ENCODE peak calls at places on chromosomes 7 and 10, in ten cellular contexts. Z is HCT116; W is GM23338; L is CD8-positive, alpha-beta T cell; M is gastrocnemius medialis; P is heart right ventricle; K is foreskin fibroblast; G is body of pancreas; R is HFF-Myc; H is heart left ventricle. O is an unnamed sample.
A peak's percentile ranks its signal among the peaks of the same experiment; 100 is the strongest.

GRCh38 chr7:117808910-117809705 is 64.1 kb downstream of the CTTNBP2 start:
- DNase-seq in L (no peak), R (no peak), W (no peak), M (no peak), Z (no peak), G (no peak), K (no peak), H (no peak), P (no peak), O (no peak)

GRCh38 chr7:114630186-114630824 is 215.7 kb downstream of the FOXP2 start:
- DNase-seq in W (peak; percentile 27), G (no peak), R (no peak), H (no peak), K (no peak), M (no peak), Z (no peak), L (no peak), P (no peak), O (no peak)

GRCh38 chr10:35063837-35064454 is 26.2 kb downstream of the CUL2 start:
- DNase-seq in W (no peak), H (no peak), P (no peak), K (no peak), Z (no peak), M (no peak), G (no peak), R (no peak), L (no peak), O (no peak)

GRCh38 chr7:46162582-46162981 is 241.5 kb upstream of the IGFBP3 start:
- DNase-seq in P (no peak), M (no peak), K (no peak), H (no peak), G (no peak), W (no peak), R (no peak), Z (no peak), L (no peak), O (peak; percentile 51)

GRCh38 chr7:6147627-6148026 is 116.5 kb downstream of the ANKRD61 start:
- DNase-seq in R (no peak), P (no peak), L (no peak), Z (no peak), K (no peak), H (no peak), M (no peak), G (no peak), W (no peak), O (no peak)

GRCh38 chr7:77251519-77251819 is 51.9 kb upstream of the FGL2 start:
- DNase-seq in G (no peak), L (no peak), P (no peak), R (no peak), Z (no peak), K (no peak), W (no peak), M (no peak), H (no peak), O (no peak)

GRCh38 chr10:123561145-123561448 is 105.1 kb upstream of the GPR26 start:
- DNase-seq in R (no peak), G (no peak), L (no peak), W (no peak), Z (no peak), H (no peak), P (no peak), K (no peak), M (no peak), O (no peak)

GRCh38 chr7:38630720-38631673 is at the start of gene AMPH:
- DNase-seq in L (no peak), K (peak; percentile 7), R (no peak), G (peak; percentile 16), Z (no peak), H (peak; percentile 65), P (peak; percentile 48), W (peak; percentile 90), M (no peak), O (peak; percentile 42)

GRCh38 chr7:140541513-140542192 is 62.3 kb upstream of the MKRN1 start:
- DNase-seq in W (peak; percentile 96), M (peak; percentile 22), P (peak; percentile 38), H (peak; percentile 54), Z (peak; percentile 75), L (no peak), R (peak; percentile 97), G (no peak), K (peak; percentile 74), O (peak; percentile 92)

GRCh38 chr7:112103246-112103645 is 103.0 kb downstream of the DOCK4 start:
- DNase-seq in G (no peak), M (no peak), R (no peak), L (no peak), H (no peak), Z (no peak), K (peak; percentile 41), W (peak; percentile 56), P (no peak), O (peak; percentile 33)

GRCh38 chr7:70498232-70498631 is 633.7 kb upstream of the GALNT17 start:
- DNase-seq in M (no peak), K (no peak), W (no peak), P (no peak), Z (no peak), H (no peak), L (no peak), G (no peak), R (no peak), O (no peak)

GRCh38 chr10:129786216-129786615 is 177.9 kb downstream of the EBF3 start:
- DNase-seq in M (no peak), K (no peak), W (no peak), R (no peak), Z (no peak), P (no peak), L (no peak), G (no peak), H (no peak), O (no peak)

DNA sequence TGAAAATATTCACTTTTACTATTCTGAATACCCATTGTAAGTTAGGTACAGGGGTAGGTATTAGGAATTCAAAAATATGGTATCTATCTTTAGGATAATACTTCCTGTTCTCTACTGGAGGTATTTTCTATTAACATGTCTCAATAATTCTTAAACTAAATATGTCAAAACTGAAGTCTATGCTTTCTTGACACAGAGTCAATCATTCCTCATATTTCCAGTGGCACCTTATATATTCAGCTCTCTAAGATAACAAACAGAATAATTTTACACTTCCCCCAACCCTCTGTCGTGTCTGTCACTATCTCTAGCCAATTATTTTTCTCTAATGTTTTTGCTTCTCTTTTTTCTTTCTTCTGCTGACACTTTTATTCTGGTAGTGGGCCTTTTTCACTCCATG is 138.9 kb downstream of the TMEM26 start:
- DNase-seq in R (no peak), M (no peak), L (no peak), G (no peak), K (no peak), Z (no peak), H (no peak), W (no peak), P (no peak), O (no peak)
- H3K4me3 ChIP-seq in R (no peak overlapping the region), M (no peak overlapping the region), L (no peak overlapping the region), G (no peak overlapping the region), K (no peak overlapping the region), Z (no peak overlapping the region), H (no peak overlapping the region), W (no peak overlapping the region), P (no peak overlapping the region), O (no peak overlapping the region)

DNA sequence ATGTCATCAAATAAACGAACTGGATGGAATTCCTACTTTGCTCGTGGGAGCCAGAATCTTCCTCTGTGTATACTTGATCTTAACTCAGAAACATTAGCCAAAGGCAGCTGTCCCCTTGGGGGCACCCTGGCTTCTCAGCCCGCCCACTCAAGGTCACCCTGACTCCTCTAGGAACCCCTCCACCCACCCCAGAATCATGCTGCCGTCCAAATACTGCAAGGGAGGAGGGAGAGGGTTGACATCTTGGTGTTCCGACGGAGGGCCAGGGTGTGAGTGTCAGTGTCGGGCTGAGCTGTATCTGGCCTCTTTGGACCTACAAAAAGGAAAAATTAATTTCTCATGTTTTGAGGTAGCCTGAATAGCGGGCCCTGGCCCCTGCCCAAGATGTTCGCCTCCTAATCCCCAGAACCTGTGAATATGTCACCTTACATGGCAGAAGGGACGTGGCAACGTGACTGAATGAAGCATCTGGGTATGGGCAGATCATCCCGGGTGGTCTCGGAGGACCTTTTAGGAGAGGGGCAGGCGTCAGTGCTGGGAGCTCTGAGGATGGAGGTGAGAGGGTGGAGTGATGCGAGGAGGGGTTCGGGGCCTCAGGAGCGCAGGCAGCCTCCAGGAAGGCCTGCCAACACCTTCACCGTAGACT is 40.5 kb upstream of the RBM33 start:
- DNase-seq in P (no peak), K (no peak), L (no peak), H (no peak), Z (no peak), G (no peak), M (no peak), R (no peak), W (no peak), O (no peak)
- TF ChIP-seq CTCF in P (no peak), K (no peak), L (no peak), H (no peak), Z (no peak), G (no peak), M (no peak), R (no peak), W (no peak), O (no peak)

GRCh38 chr10:119030421-119031250 is 1.1 kb downstream of the NANOS1 start:
- DNase-seq in K (peak; percentile 51), G (peak; percentile 46), W (peak; percentile 79), M (peak; percentile 65), R (no peak), H (peak; percentile 24), P (peak; percentile 25), Z (peak; percentile 64), L (no peak), O (peak; percentile 49)
- H3K4me3 ChIP-seq in K (peak overlapping the region; percentile 49), G (no peak overlapping the region), W (peak overlapping the region; percentile 54), M (peak overlapping the region; percentile 63), R (peak overlapping the region; percentile 30), H (peak overlapping the region; percentile 63), P (peak overlapping the region; percentile 30), Z (peak overlapping the region; percentile 14), L (peak overlapping the region; percentile 19), O (peak overlapping the region; percentile 51)

DNA sequence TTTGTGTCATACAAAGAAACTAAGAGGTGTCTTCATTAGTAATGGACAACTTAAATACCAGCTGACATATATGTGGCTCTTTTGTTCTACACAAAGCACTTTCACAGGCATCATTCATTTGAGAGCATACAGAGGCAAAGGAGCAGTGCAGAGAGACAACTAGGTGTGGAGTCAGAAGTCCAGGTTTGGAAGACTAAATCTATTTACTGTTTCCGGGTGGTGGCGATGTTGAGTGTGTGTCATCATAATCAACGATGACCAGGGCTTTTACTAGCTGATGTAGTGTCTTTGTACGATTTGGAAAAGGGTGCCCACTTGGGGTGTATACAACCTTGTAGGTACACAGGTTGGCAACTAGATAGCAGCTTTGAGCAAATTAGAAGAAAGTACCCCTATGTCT is 195.5 kb upstream of the CCDC6 start:
- DNase-seq in P (no peak), M (no peak), G (no peak), W (peak; percentile 16), Z (no peak), L (no peak), K (no peak), H (no peak), R (no peak), O (no peak)
- TF ChIP-seq CTCF in P (no peak), M (no peak), G (no peak), W (peak; percentile 24), Z (no peak), L (no peak), K (no peak), H (no peak), R (no peak), O (no peak)

GRCh38 chr10:95309958-95310357 is 19.2 kb upstream of the PDLIM1 start:
- DNase-seq in K (no peak), Z (no peak), R (no peak), W (no peak), M (no peak), H (no peak), G (no peak), L (no peak), P (no peak), O (no peak)
- H3K4me3 ChIP-seq in K (no peak overlapping the region), Z (no peak overlapping the region), R (no peak overlapping the region), W (no peak overlapping the region), M (no peak overlapping the region), H (no peak overlapping the region), G (no peak overlapping the region), L (no peak overlapping the region), P (no peak overlapping the region), O (no peak overlapping the region)

GRCh38 chr10:11411926-11412545 is 199.4 kb downstream of the USP6NL start:
- DNase-seq in K (no peak), H (no peak), M (no peak), P (no peak), L (no peak), Z (no peak), G (no peak), R (no peak), W (peak; percentile 60), O (peak; percentile 10)
- TF ChIP-seq CTCF in K (no peak), H (no peak), M (no peak), P (no peak), L (no peak), Z (peak; percentile 39), G (no peak), R (peak; percentile 11), W (peak; percentile 75), O (peak; percentile 18)